ENCODE peak calls at places on chromosome 11, in four cellular contexts. K is effector memory CD4-positive, alpha-beta T cell; Y is left ventricle myocardium inferior; J is PC-3. F is an unnamed sample.
A peak's percentile ranks its signal among the peaks of the same experiment; 100 is the strongest.

GRCh38 chr11:47641585-47642098 is 717 bp downstream of the MTCH2 start:
- DNase-seq in K (no peak), Y (no peak), J (peak; percentile 6), F (no peak)

GRCh38 chr11:85165819-85166218 is 461.3 kb downstream of the DLG2 start:
- DNase-seq in K (no peak), Y (no peak), J (no peak), F (no peak)

GRCh38 chr11:33980896-33981295 is 70.6 kb upstream of the CAPRIN1 start:
- DNase-seq in K (no peak), Y (no peak), J (no peak), F (no peak)

GRCh38 chr11:43987384-43988039 is 45.1 kb downstream of the C11orf96 start:
- DNase-seq in K (no peak), Y (peak; percentile 94), J (peak; percentile 48), F (peak; percentile 91)

GRCh38 chr11:73950869-73951710 is at the start of gene DNAJB13:
- DNase-seq in K (no peak), Y (no peak), J (peak; percentile 70), F (peak; percentile 25)

GRCh38 chr11:17753153-17753552 is 18.6 kb downstream of the KCNC1 start:
- DNase-seq in K (no peak), Y (peak; percentile 7), J (no peak), F (no peak)

GRCh38 chr11:43868852-43869567 is 11.6 kb upstream of the ALKBH3 start:
- DNase-seq in K (no peak), Y (no peak), J (peak; percentile 39), F (no peak)

GRCh38 chr11:32829157-32829679 is 509 bp upstream of the PRRG4 start:
- DNase-seq in K (no peak), Y (no peak), J (peak; percentile 44), F (no peak)

GRCh38 chr11:9740202-9740881 is 76.5 kb downstream of the SWAP70 start:
- DNase-seq in K (no peak), Y (no peak), J (peak; percentile 70), F (no peak)

GRCh38 chr11:69086152-69086551 is 37.4 kb downstream of the TPCN2 start:
- DNase-seq in K (no peak), Y (no peak), J (no peak), F (no peak)

DNA sequence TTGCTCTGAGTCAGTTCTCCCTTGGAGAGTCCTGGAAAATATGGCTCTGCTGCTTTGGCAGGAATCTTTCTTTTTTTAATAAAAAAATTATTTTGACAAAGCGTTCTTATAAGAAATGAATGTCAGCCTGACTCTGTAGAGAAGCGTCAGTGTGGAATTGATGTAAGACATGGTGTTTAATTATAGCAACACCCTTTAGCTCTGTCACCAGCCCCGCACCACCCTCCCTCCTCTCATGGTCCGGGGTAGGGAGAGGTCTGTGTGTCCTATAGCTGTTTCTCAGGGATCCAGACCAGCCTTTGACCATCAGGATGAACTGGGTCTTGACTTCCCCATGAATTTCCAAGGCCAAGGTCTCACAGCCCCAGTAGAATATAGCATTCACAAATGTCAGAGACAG is 120.6 kb downstream of the CHST1 start:
- DNase-seq in K (no peak), Y (no peak), J (no peak), F (no peak)
- H3K27me3 ChIP-seq in K (no peaks in the 10 kb centered on the region), Y (peaks cover 42% of the 10 kb centered on the region), J (peaks cover 4% of the 10 kb centered on the region), F (no peaks in the 10 kb centered on the region)

GRCh38 chr11:117872962-117873827 is 3.3 kb downstream of the FXYD6 start:
- DNase-seq in K (no peak), Y (no peak), J (no peak), F (no peak)

GRCh38 chr11:117874910-117875396 is 1.5 kb downstream of the FXYD6 start:
- DNase-seq in K (no peak), Y (no peak), J (no peak), F (no peak)

GRCh38 chr11:117873828-117874125 is 2.7 kb downstream of the FXYD6 start:
- DNase-seq in K (no peak), Y (no peak), J (no peak), F (no peak)

GRCh38 chr11:117875397-117876048 is 935 bp downstream of the FXYD6 start:
- DNase-seq in K (no peak), Y (peak; percentile 45), J (no peak), F (no peak)

GRCh38 chr11:117874253-117874909 is 2.1 kb downstream of the FXYD6 start:
- DNase-seq in K (no peak), Y (no peak), J (no peak), F (no peak)
- H3K27me3 ChIP-seq in K (peaks cover 23% of the 10 kb centered on the region), Y (peaks cover 55% of the 10 kb centered on the region), J (peaks cover 100% of the 10 kb centered on the region), F (peaks cover 23% of the 10 kb centered on the region)

GRCh38 chr11:123357990-123358827 is 71.9 kb upstream of the GRAMD1B start:
- DNase-seq in K (no peak), Y (peak; percentile 33), J (peak; percentile 38), F (peak; percentile 6)
- H3K27me3 ChIP-seq in K (no peaks in the 10 kb centered on the region), Y (peaks cover 76% of the 10 kb centered on the region), J (peaks cover 73% of the 10 kb centered on the region), F (peaks cover 52% of the 10 kb centered on the region)

DNA sequence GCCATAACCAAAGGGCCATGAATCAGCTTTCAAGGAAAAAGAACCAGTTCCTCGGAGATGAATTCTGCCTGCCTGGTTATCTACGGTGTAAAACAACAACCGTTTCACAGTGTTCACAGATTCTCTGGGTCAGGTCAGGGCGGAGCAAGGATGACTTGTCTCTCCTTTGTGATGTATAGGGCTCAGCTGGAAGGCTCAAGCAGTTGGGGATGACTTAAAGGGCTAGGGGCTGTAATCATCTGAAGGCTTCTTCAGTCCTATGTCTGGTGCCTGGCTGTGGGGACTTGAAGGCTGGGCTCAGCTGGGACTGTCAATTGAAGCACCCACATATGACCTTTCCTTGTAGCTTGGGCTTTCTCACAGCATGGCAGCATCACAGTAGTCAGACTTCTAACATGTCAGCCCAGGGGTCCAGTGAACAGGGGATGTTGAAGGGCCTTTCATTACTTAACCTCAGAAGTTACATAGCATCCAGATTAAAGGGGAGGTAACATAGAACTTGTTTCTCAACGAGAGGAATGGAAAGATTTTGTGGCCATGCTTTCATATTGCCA is 29.3 kb downstream of the EIF3F start:
- DNase-seq in K (no peak), Y (no peak), J (no peak), F (no peak)
- H3K27me3 ChIP-seq in K (no peaks in the 10 kb centered on the region), Y (peaks cover 19% of the 10 kb centered on the region), J (peaks cover 46% of the 10 kb centered on the region), F (no peaks in the 10 kb centered on the region)

DNA sequence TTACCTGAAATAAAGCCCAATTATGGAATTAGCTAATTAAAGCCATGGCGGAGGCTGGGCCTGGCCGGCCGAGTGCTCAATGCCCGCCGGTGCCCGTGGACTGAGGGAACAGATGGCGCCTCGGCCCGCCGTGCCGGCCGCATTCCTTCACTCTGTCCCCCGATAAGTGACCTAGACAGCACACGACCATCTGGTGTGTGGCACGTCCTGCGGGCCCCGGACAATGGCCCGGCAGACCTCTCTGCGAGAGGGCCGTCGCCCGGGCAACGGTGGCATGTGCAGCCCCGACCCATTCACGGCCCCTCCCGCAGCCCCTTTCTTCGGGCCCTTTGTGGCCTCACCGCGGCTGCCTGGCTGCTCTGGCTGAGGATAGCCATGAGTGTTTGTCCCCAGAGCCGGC is 35.2 kb downstream of the CDKN1C start:
- DNase-seq in K (no peak), Y (no peak), J (no peak), F (no peak)
- H3K27me3 ChIP-seq in K (no peaks in the 10 kb centered on the region), Y (no peaks in the 10 kb centered on the region), J (no peaks in the 10 kb centered on the region), F (no peaks in the 10 kb centered on the region)

GRCh38 chr11:75481602-75482309 is 44.0 kb downstream of the GDPD5 start:
- DNase-seq in K (no peak), Y (no peak), J (no peak), F (no peak)
- H3K27me3 ChIP-seq in K (no peaks in the 10 kb centered on the region), Y (no peaks in the 10 kb centered on the region), J (no peaks in the 10 kb centered on the region), F (no peaks in the 10 kb centered on the region)